ENCODE peak calls at places on chromosomes 6 and 20, in four cellular contexts. S, C, D and E are unnamed samples.

GRCh38 chr6:24576452-24576851 is 69.5 kb downstream of the KIAA0319 start:
- DNase-seq in S (no peak), C (no peak), D (no peak), E (no peak)

GRCh38 chr6:52566853-52567279 is 10.0 kb downstream of the TRAM2 start:
- DNase-seq in S (no peak), C (peak), D (peak), E (peak)

GRCh38 chr6:30880563-30881252 is 3.6 kb upstream of the DDR1 start:
- DNase-seq in S (peak), C (no peak), D (no peak), E (peak)

GRCh38 chr6:593139-593906 is 63.6 kb downstream of the HUS1B start:
- DNase-seq in S (peak), C (peak), D (peak), E (peak)

GRCh38 chr6:8207191-8207868 is 105.0 kb upstream of the EEF1E1 start:
- DNase-seq in S (no peak), C (no peak), D (no peak), E (no peak)

GRCh38 chr6:162119349-162119748 is 608.2 kb downstream of the PRKN start:
- DNase-seq in S (no peak), C (no peak), D (no peak), E (peak)

GRCh38 chr20:41366546-41367392 is at the start of gene EMILIN3:
- DNase-seq in S (peak), C (no peak), D (no peak), E (peak)

GRCh38 chr6:1415416-1416063 is 26.2 kb downstream of the FOXF2 start:
- DNase-seq in S (no peak), C (no peak), D (peak), E (no peak)

GRCh38 chr6:40485300-40485699 is 101.9 kb downstream of the LRFN2 start:
- DNase-seq in S (no peak), C (no peak), D (no peak), E (no peak)

GRCh38 chr20:46350986-46351267 is 42.6 kb upstream of the CDH22 start:
- DNase-seq in S (peak), C (no peak), D (no peak), E (no peak)

GRCh38 chr6:155629652-155630051 is 174.0 kb upstream of the NOX3 start:
- DNase-seq in S (no peak), C (no peak), D (no peak), E (no peak)

GRCh38 chr20:1281279-1282057 is 15.4 kb downstream of the SNPH start:
- DNase-seq in S (no peak), C (no peak), D (no peak), E (no peak)

GRCh38 chr20:18657575-18657974 is 69.7 kb downstream of the DTD1 start:
- DNase-seq in S (no peak), C (no peak), D (peak), E (no peak)

GRCh38 chr6:31308050-31308844 is 36.4 kb upstream of the HLA-C start:
- DNase-seq in S (no peak), C (no peak), D (no peak), E (peak)

GRCh38 chr20:61120595-61121515 is 131.2 kb upstream of the CDH4 start:
- DNase-seq in S (peak), C (peak), D (peak), E (peak)

GRCh38 chr6:26295691-26296555 is 69.1 kb upstream of the BTN3A2 start:
- DNase-seq in S (no peak), C (peak), D (peak), E (no peak)

GRCh38 chr6:4487538-4487937 is 288.7 kb upstream of the CDYL start:
- DNase-seq in S (no peak), C (no peak), D (no peak), E (peak)

GRCh38 chr6:119096683-119097310 is 18.3 kb upstream of the FAM184A start:
- DNase-seq in S (no peak), C (no peak), D (peak), E (no peak)

GRCh38 chr6:35463292-35463691 is 4.9 kb upstream of the RPL10A start:
- DNase-seq in S (no peak), C (no peak), D (no peak), E (no peak)

GRCh38 chr6:33279971-33280511 is 3.1 kb downstream of the B3GALT4 start:
- DNase-seq in S (no peak), C (peak), D (peak), E (peak)

GRCh38 chr6:113344969-113345368 is 512.2 kb upstream of the MARCKS start:
- DNase-seq in S (no peak), C (no peak), D (peak), E (no peak)

GRCh38 chr20:19987046-19987445 is 30.1 kb upstream of the NAA20 start:
- DNase-seq in S (no peak), C (no peak), D (no peak), E (no peak)

GRCh38 chr6:95545226-95545625 is 32.1 kb upstream of the MANEA start:
- DNase-seq in S (no peak), C (no peak), D (no peak), E (peak)

GRCh38 chr6:8434727-8435092 is 635 bp downstream of the SLC35B3 start:
- DNase-seq in S (no peak), C (no peak), D (no peak), E (no peak)

GRCh38 chr6:3740551-3741476 is 10.7 kb downstream of the PXDC1 start:
- DNase-seq in S (no peak), C (no peak), D (no peak), E (no peak)

GRCh38 chr6:163356743-163357142 is 57.8 kb upstream of the QKI start:
- DNase-seq in S (no peak), C (no peak), D (no peak), E (no peak)

GRCh38 chr6:124055986-124056385 is 252.3 kb downstream of the NKAIN2 start:
- DNase-seq in S (no peak), C (no peak), D (no peak), E (no peak)

GRCh38 chr6:63236398-63236817 is 25.1 kb downstream of the FKBP1C start:
- DNase-seq in S (no peak), C (no peak), D (no peak), E (peak)

GRCh38 chr6:81744136-81744535 is 8.3 kb downstream of the TENT5A start:
- DNase-seq in S (no peak), C (no peak), D (no peak), E (no peak)

GRCh38 chr6:56864171-56864616 is 90.7 kb upstream of the BEND6 start:
- DNase-seq in S (no peak), C (no peak), D (peak), E (no peak)

GRCh38 chr20:39631557-39631956 is 669.4 kb downstream of the DHX35 start:
- DNase-seq in S (no peak), C (no peak), D (no peak), E (peak)

GRCh38 chr6:161745594-161745993 is 471.7 kb upstream of the AGPAT4 start:
- DNase-seq in S (no peak), C (no peak), D (no peak), E (no peak)

GRCh38 chr6:75196051-75196743 is 9.7 kb downstream of the COL12A1 start:
- DNase-seq in S (no peak), C (peak), D (peak), E (no peak)

GRCh38 chr20:25341716-25342680 is 48.6 kb downstream of the ABHD12 start:
- DNase-seq in S (no peak), C (peak), D (peak), E (no peak)

GRCh38 chr6:168865-169455 is 123.3 kb upstream of the DUSP22 start:
- DNase-seq in S (peak), C (peak), D (peak), E (peak)

GRCh38 chr20:44884907-44885391 is 556 bp upstream of the YWHAB start:
- DNase-seq in S (no peak), C (no peak), D (no peak), E (no peak)
- H4K8ac ChIP-seq in S (no peak), C (no peak), D (peak), E (no peak)

GRCh38 chr20:53826597-53827291 is 233.1 kb upstream of the ZNF217 start:
- DNase-seq in S (no peak), C (no peak), D (peak), E (no peak)
- H3K4me3 ChIP-seq in S (no peak), C (no peak), D (no peak), E (no peak)

GRCh38 chr6:145415616-145416015 is 319.7 kb downstream of the EPM2A start:
- DNase-seq in S (no peak), C (no peak), D (no peak), E (no peak)
- H4K8ac ChIP-seq in S (no peak), C (no peak), D (no peak), E (no peak)

GRCh38 chr6:14001329-14002012 is 76.7 kb downstream of the RNF182 start:
- DNase-seq in S (no peak), C (peak), D (peak), E (no peak)
- H3K4me3 ChIP-seq in S (no peak), C (no peak), D (peak), E (no peak)

GRCh38 chr6:21891065-21891464 is 297.5 kb downstream of the SOX4 start:
- DNase-seq in S (no peak), C (no peak), D (no peak), E (no peak)

GRCh38 chr6:21885532-21886089 is 292.1 kb downstream of the SOX4 start:
- DNase-seq in S (no peak), C (peak), D (peak), E (peak)

GRCh38 chr6:21886601-21887091 is 293.1 kb downstream of the SOX4 start:
- DNase-seq in S (no peak), C (no peak), D (peak), E (no peak)

GRCh38 chr6:21885101-21885500 is 291.6 kb downstream of the SOX4 start:
- DNase-seq in S (no peak), C (no peak), D (no peak), E (no peak)

DNA sequence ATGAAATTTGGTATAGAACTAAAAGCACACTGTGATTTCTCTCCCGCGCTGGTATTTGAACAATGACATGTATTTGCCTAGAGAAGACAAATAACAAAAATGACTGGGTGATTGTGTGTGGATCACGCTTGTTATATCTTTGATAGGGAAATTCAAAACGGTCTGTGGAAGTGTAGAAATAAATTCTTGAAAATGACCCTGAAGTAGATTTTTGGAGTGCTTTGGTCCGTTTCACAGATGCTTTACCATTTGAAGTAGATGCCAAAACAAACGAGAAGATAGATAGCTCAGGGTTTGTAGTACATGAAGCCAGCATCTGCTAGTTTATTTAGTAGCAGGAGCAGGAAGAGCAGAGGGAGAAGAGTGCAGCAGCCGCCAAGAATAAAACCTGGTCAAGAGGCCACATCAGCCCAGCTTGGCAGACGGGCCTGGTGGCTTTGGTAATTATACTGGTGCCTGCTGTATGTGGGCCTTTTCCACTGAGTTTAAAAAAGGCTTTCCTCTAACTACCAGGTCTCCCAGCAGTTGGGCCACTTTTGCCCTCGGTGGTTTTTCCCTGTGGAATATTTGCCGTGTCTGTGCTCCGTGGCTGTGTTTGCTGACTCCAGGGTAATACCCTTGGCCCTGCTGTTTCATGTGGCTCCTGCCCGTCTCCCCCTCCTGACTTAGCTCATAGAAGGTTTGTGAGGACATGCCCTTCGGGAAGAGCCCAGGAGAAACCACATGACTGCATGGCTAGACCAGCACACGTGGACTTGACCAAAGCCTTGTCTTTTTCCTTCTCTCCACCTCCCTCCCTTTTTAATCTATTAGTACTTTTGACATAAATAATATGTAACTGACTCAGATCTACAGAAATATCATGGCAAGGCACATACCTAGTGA is 294.0 kb downstream of the SOX4 start:
- DNase-seq in S (no peak), C (no peak), D (peak), E (no peak)
- H4K8ac ChIP-seq in S (no peak), C (no peak), D (peak), E (no peak)

DNA sequence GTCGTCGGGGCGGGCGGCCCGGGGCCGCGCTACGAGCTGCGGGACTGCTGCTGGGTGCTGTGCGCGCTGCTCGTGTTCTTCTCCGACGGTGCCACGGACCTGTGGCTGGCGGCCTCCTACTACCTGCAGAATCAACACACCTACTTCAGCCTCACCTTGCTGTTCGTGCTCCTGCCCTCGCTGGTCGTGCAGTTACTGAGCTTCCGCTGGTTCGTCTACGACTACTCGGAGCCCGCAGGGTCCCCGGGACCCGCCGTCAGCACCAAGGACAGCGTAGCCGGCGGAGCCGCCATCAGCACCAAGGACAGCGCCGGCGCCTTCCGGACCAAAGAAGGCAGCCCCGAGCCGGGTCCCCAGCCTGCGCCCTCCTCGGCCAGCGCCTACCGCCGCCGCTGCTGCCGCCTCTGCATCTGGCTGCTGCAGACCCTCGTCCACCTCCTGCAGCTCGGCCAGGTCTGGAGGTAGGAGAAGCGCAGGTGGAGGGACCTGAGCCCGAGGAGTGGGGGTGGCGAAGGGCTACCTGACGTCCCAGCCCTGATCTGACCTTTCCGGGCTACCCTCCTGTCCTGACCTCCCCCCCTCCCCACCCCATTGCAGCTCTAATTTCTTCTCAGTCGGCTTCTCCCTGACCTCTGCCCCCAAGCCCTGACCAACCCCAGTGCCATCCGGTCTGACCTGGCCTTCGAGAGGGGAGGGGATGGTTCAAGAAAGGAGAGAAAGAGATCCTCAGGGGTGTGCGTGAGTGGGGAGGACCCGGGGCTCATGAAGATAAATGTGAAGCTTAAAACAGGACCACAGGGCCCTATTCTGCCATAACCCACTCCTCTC is 562 bp downstream of the XKR7 start:
- DNase-seq in S (peak), C (peak), D (peak), E (peak)
- H3K4me3 ChIP-seq in S (peak), C (peak), D (no peak), E (peak)

DNA sequence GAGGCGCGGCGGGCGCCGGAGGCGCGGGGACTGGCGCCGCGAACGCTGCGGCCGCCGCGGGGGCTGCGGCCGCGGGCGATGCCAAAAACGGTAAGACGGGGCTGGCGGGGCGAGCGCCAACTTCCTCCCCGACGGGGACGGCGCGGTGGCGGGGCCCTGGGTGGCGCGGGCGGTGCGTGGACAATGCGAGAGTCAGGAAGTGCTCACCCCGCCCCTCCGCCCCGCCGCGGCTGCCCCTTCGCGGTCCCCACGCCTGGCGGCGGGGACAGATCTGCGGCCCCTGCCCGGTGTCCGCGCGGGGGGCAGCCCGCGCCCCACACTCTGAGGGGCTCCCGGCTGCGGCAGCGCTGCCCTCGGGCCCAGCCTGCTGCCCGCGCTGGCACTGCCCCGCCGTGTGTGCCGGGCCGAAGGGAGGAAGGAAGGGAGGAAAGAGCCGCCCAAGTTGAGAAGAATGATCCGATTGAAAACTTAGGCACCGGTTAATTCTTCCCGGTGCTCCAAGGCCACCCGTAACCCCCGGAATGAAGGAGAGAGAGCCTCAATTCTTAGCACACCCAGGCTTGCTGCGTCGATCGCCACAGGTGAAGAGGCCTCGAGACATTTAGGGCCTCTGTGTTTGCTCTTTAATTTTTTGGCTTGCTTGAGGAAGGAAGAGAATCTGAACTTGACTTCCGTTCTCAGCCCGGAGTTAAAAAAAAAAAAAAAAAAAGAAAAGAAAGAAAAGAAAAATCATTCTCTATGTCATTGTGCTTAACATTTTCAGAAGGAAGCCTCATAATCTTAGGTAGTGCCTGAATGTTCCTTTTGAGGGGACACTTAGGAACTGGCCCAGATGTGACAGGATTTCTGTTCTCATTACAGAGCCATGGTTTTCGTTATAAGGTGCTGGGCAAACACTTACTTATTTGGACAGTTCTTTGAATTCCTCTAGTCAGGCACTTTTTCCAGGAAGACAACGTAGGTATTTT is 982 bp downstream of the HECA start:
- DNase-seq in S (no peak), C (peak), D (peak), E (peak)
- H4K8ac ChIP-seq in S (no peak), C (peak), D (peak), E (no peak)

GRCh38 chr6:6392214-6393068 is 72.0 kb upstream of the F13A1 start:
- DNase-seq in S (no peak), C (no peak), D (no peak), E (no peak)

GRCh38 chr6:6393069-6393529 is 72.6 kb upstream of the F13A1 start:
- DNase-seq in S (no peak), C (no peak), D (no peak), E (no peak)

GRCh38 chr6:6395581-6396197 is 75.2 kb upstream of the F13A1 start:
- DNase-seq in S (no peak), C (no peak), D (no peak), E (no peak)

GRCh38 chr6:6386010-6386409 is 65.5 kb upstream of the F13A1 start:
- DNase-seq in S (no peak), C (no peak), D (no peak), E (no peak)

GRCh38 chr6:6390849-6391602 is 70.6 kb upstream of the F13A1 start:
- DNase-seq in S (no peak), C (no peak), D (no peak), E (no peak)
- H3K4me3 ChIP-seq in S (no peak), C (no peak), D (no peak), E (no peak)

DNA sequence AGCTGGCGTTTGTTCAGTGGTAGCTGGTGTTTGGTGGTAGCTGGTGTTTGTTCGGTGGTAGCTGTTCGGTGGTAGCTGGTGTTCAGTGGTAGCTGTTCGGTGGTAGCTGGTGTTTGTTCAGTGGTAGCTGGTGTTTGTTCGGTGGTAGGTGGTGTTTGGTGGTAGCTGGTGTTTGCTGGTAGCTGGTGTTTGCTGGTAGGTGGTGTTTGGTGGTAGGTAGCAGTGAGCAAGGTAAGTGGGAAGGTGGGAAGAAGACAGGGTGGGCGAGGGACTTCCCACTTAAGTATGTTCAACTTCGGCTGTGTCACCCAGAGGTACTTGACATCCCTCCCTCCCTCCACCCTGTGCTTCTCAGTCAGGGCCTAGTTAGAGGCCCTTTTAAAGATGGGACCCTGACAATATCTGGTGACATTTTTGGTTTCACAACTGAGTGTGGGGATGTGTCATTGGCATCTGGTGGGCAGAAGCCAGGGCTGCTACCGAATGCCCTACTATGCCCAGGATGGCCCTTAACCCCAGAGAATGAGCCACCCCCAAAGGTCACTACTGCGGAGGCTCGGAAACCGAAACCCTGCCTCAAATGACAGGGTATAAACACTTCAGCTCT is 47.3 kb downstream of the BMP7 start:
- DNase-seq in S (no peak), C (no peak), D (no peak), E (no peak)
- H4K8ac ChIP-seq in S (no peak), C (no peak), D (no peak), E (no peak)